ENCODE peak calls at places on chromosome 6, in five cellular contexts. One of them, this sample, is unnamed.

GRCh38 chr6:108896111-108896661 is 48.0 kb downstream of the ARMC2 start:
- DNase-seq in D721Med: no peak
- DNase-seq in cardiac muscle cell: no peak
- DNase-seq in fibroblast of lung: peak; percentile 94
- DNase-seq in AG09309: peak; percentile 88
- DNase-seq in this sample: no peak

GRCh38 chr6:155079985-155080452 is 84.9 kb downstream of the TIAM2 start:
- DNase-seq in D721Med: no peak
- DNase-seq in cardiac muscle cell: peak; percentile 44
- DNase-seq in fibroblast of lung: peak; percentile 65
- DNase-seq in AG09309: no peak
- DNase-seq in this sample: peak; percentile 41

GRCh38 chr6:140180306-140180705 is 805.9 kb upstream of the CITED2 start:
- DNase-seq in D721Med: no peak
- DNase-seq in cardiac muscle cell: no peak
- DNase-seq in fibroblast of lung: no peak
- DNase-seq in AG09309: no peak
- DNase-seq in this sample: no peak

GRCh38 chr6:108592371-108593337 is 31.9 kb downstream of the FOXO3 start:
- DNase-seq in D721Med: no peak
- DNase-seq in cardiac muscle cell: no peak
- DNase-seq in fibroblast of lung: peak; percentile 97
- DNase-seq in AG09309: peak; percentile 79
- DNase-seq in this sample: peak; percentile 80

GRCh38 chr6:41449399-41450245 is 96.6 kb upstream of the FOXP4 start:
- DNase-seq in D721Med: no peak
- DNase-seq in cardiac muscle cell: no peak
- DNase-seq in fibroblast of lung: no peak
- DNase-seq in AG09309: no peak
- DNase-seq in this sample: no peak

GRCh38 chr6:165895421-165896165 is 232.6 kb upstream of the PDE10A start:
- DNase-seq in D721Med: no peak
- DNase-seq in cardiac muscle cell: no peak
- DNase-seq in fibroblast of lung: no peak
- DNase-seq in AG09309: no peak
- DNase-seq in this sample: no peak

GRCh38 chr6:145898376-145898775 is 65.8 kb downstream of the SHPRH start:
- DNase-seq in D721Med: no peak
- DNase-seq in cardiac muscle cell: no peak
- DNase-seq in fibroblast of lung: no peak
- DNase-seq in AG09309: no peak
- DNase-seq in this sample: no peak

GRCh38 chr6:107173779-107174178 is 58.5 kb upstream of the BEND3 start:
- DNase-seq in D721Med: no peak
- DNase-seq in cardiac muscle cell: no peak
- DNase-seq in fibroblast of lung: peak; percentile 69
- DNase-seq in AG09309: no peak
- DNase-seq in this sample: no peak

GRCh38 chr6:139545474-139546116 is 171.1 kb upstream of the CITED2 start:
- DNase-seq in D721Med: no peak
- DNase-seq in cardiac muscle cell: no peak
- DNase-seq in fibroblast of lung: no peak
- DNase-seq in AG09309: no peak
- DNase-seq in this sample: no peak

GRCh38 chr6:43584892-43585570 is 9.0 kb downstream of the POLH start:
- DNase-seq in D721Med: no peak
- DNase-seq in cardiac muscle cell: no peak
- DNase-seq in fibroblast of lung: peak; percentile 59
- DNase-seq in AG09309: no peak
- DNase-seq in this sample: peak; percentile 18

GRCh38 chr6:41538556-41539182 is 7.5 kb upstream of the FOXP4 start:
- DNase-seq in D721Med: no peak
- DNase-seq in cardiac muscle cell: no peak
- DNase-seq in fibroblast of lung: no peak
- DNase-seq in AG09309: no peak
- DNase-seq in this sample: no peak

GRCh38 chr6:140663772-140664171 is 1289.3 kb upstream of the CITED2 start:
- DNase-seq in D721Med: no peak
- DNase-seq in cardiac muscle cell: no peak
- DNase-seq in fibroblast of lung: no peak
- DNase-seq in AG09309: no peak
- DNase-seq in this sample: no peak

GRCh38 chr6:15183979-15184378 is 61.9 kb upstream of the JARID2 start:
- DNase-seq in D721Med: no peak
- DNase-seq in cardiac muscle cell: no peak
- DNase-seq in fibroblast of lung: no peak
- DNase-seq in AG09309: no peak
- DNase-seq in this sample: peak; percentile 57

GRCh38 chr6:31576897-31577341 is 1.6 kb downstream of the TNF start:
- DNase-seq in D721Med: no peak
- DNase-seq in cardiac muscle cell: no peak
- DNase-seq in fibroblast of lung: no peak
- DNase-seq in AG09309: no peak
- DNase-seq in this sample: peak; percentile 71

GRCh38 chr6:121698617-121699016 is 263.2 kb downstream of the GJA1 start:
- DNase-seq in D721Med: no peak
- DNase-seq in cardiac muscle cell: no peak
- DNase-seq in fibroblast of lung: no peak
- DNase-seq in AG09309: no peak
- DNase-seq in this sample: no peak

GRCh38 chr6:16240618-16241320 is 2.4 kb downstream of the GMPR start:
- DNase-seq in D721Med: no peak
- DNase-seq in cardiac muscle cell: no peak
- DNase-seq in fibroblast of lung: no peak
- DNase-seq in AG09309: no peak
- DNase-seq in this sample: no peak

GRCh38 chr6:110039996-110040383 is 61.9 kb downstream of the GPR6 start:
- DNase-seq in D721Med: no peak
- DNase-seq in cardiac muscle cell: peak; percentile 37
- DNase-seq in fibroblast of lung: peak; percentile 12
- DNase-seq in AG09309: no peak
- DNase-seq in this sample: peak; percentile 70

GRCh38 chr6:53715434-53715833 is 49.9 kb upstream of the KLHL31 start:
- DNase-seq in D721Med: no peak
- DNase-seq in cardiac muscle cell: no peak
- DNase-seq in fibroblast of lung: no peak
- DNase-seq in AG09309: no peak
- DNase-seq in this sample: no peak

GRCh38 chr6:167127785-167128531 is 5.1 kb downstream of the CCR6 start:
- DNase-seq in D721Med: no peak
- DNase-seq in cardiac muscle cell: no peak
- DNase-seq in fibroblast of lung: no peak
- DNase-seq in AG09309: no peak
- DNase-seq in this sample: no peak

GRCh38 chr6:84762941-84763396 is 1.4 kb downstream of the TBX18 start:
- DNase-seq in D721Med: no peak
- DNase-seq in cardiac muscle cell: no peak
- DNase-seq in fibroblast of lung: no peak
- DNase-seq in AG09309: no peak
- DNase-seq in this sample: no peak

GRCh38 chr6:32944265-32944664 is 3.4 kb upstream of the HLA-DMB start:
- DNase-seq in D721Med: no peak
- DNase-seq in cardiac muscle cell: no peak
- DNase-seq in fibroblast of lung: no peak
- DNase-seq in AG09309: no peak
- DNase-seq in this sample: peak; percentile 64

GRCh38 chr6:10235339-10235738 is 179.5 kb downstream of the TFAP2A start:
- DNase-seq in D721Med: no peak
- DNase-seq in cardiac muscle cell: no peak
- DNase-seq in fibroblast of lung: peak; percentile 2
- DNase-seq in AG09309: no peak
- DNase-seq in this sample: no peak

DNA sequence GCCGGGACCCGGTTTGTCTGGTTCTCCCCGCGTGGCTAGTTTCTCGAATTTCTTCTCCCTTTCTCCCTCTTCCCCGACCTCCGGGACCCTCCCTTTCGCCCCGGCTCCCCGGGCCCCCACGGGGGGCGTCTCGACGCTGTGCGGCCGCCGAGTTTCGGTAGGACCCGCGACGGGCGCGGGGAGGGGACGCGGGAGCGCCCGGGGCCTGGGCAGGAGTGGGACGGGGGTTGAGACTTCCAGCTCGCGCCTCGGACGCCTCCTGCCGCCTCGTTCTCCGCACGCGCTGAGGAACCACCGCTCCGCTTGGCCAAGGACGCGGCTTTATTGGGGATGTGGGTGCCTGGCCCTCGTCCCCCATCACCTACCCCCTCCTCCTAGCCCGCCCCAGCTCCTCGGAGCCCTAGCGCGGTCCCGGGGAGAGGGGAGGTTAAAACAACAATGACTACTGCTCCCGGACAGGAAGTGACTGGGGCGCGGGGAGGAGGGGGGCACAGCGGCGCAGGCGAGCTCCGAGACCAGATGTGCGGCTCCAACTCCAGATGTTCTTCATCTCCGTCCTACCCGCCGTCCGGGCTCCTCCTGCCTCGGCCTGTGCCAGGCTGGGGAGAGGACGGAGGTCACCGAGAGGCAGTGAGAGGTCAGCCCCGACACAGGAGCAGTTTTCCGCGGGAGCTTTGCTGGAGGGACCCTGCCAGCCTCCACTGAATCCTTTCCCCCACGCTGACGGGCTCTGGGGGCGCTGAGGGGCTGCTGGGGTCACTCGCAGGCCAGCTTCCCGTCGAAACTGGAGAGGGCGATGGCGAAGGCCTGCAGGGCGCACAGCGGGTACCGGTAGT is 910 bp upstream of the TEAD3 start:
- DNase-seq in D721Med: no peak
- DNase-seq in cardiac muscle cell: peak; percentile 66
- DNase-seq in fibroblast of lung: peak; percentile 73
- DNase-seq in AG09309: peak; percentile 24
- DNase-seq in this sample: peak; percentile 68
- TF ChIP-seq CTCF in D721Med: no peak
- TF ChIP-seq CTCF in cardiac muscle cell: peak; percentile 4
- TF ChIP-seq CTCF in fibroblast of lung: no peak
- TF ChIP-seq CTCF in AG09309: no peak
- TF ChIP-seq CTCF in this sample: no peak

DNA sequence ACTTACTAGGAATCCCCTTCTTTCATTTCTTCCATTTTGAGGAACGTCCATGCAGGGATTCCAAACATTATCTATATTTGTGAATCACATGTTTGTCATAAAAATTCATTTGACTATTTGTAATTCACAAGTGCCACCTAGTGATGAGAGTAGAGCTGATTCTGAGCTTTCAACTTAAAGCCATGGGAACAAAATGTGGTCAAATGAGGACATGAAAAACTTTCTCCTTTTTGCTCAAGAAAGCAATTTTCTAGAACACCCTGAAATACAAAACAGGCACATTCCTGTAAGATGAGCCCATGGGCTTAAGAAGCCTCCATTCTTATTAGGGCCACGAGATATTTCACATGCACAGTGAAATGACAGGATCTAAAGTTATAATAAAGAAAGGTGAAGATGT is 12.3 kb downstream of the MAP3K7 start:
- DNase-seq in D721Med: no peak
- DNase-seq in cardiac muscle cell: no peak
- DNase-seq in fibroblast of lung: peak; percentile 18
- DNase-seq in AG09309: no peak
- DNase-seq in this sample: no peak
- TF ChIP-seq CTCF in D721Med: peak; percentile 21
- TF ChIP-seq CTCF in cardiac muscle cell: peak; percentile 14
- TF ChIP-seq CTCF in fibroblast of lung: peak; percentile 6
- TF ChIP-seq CTCF in AG09309: no peak
- TF ChIP-seq CTCF in this sample: no peak

GRCh38 chr6:134574491-134574890 is 256.6 kb upstream of the SGK1 start:
- DNase-seq in D721Med: no peak
- DNase-seq in cardiac muscle cell: no peak
- DNase-seq in fibroblast of lung: no peak
- DNase-seq in AG09309: no peak
- DNase-seq in this sample: no peak

DNA sequence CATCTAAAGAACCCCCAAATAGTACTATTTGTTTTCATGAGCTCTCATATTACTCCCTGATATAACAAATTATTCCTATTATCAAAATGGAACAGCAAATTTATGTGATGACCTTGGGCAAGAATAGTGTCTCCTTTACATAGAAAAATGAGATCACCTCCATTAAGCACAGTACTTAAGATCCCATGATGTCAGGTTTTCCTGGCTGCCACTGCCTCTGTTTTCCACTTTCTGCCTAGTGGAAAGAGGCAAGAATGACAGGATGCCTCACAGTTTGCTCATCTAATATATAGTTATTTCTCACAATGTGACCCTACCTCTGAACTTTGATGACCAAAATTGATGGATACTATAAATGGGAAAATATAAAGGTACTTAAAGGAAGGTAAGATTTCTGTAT is 260.1 kb upstream of the SGK1 start:
- DNase-seq in D721Med: no peak
- DNase-seq in cardiac muscle cell: peak; percentile 16
- DNase-seq in fibroblast of lung: peak; percentile 25
- DNase-seq in AG09309: no peak
- DNase-seq in this sample: no peak
- TF ChIP-seq CTCF in D721Med: no peak
- TF ChIP-seq CTCF in cardiac muscle cell: no peak
- TF ChIP-seq CTCF in fibroblast of lung: no peak
- TF ChIP-seq CTCF in AG09309: peak; percentile 12
- TF ChIP-seq CTCF in this sample: no peak

DNA sequence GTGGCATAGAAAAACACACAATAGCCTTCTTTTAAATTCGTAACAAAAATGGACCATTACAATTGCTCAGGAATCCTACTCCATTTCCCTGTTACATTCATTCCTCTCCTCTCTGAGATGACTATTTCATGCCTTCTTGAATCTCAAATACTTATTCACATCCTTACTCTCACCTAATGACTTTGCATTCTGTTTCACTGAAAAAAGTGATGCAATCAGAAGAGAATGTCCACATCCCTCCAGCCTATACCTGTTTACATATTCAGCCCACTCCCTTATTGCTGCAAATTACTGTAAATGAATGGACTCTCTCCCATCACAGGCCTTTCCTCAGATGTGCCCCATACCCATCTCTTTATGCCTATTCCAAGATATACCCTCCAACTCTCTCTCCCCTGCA is 8.6 kb downstream of the TAAR1 start:
- DNase-seq in D721Med: no peak
- DNase-seq in cardiac muscle cell: no peak
- DNase-seq in fibroblast of lung: peak; percentile 15
- DNase-seq in AG09309: no peak
- DNase-seq in this sample: no peak
- TF ChIP-seq CTCF in D721Med: no peak
- TF ChIP-seq CTCF in cardiac muscle cell: no peak
- TF ChIP-seq CTCF in fibroblast of lung: no peak
- TF ChIP-seq CTCF in AG09309: no peak
- TF ChIP-seq CTCF in this sample: no peak

GRCh38 chr6:129500958-129501381 is 209.0 kb downstream of the ARHGAP18 start:
- DNase-seq in D721Med: no peak
- DNase-seq in cardiac muscle cell: no peak
- DNase-seq in fibroblast of lung: peak; percentile 59
- DNase-seq in AG09309: no peak
- DNase-seq in this sample: no peak

GRCh38 chr6:129498556-129498940 is 211.4 kb downstream of the ARHGAP18 start:
- DNase-seq in D721Med: no peak
- DNase-seq in cardiac muscle cell: no peak
- DNase-seq in fibroblast of lung: peak; percentile 65
- DNase-seq in AG09309: no peak
- DNase-seq in this sample: no peak

GRCh38 chr6:129497591-129498555 is 212.1 kb downstream of the ARHGAP18 start:
- DNase-seq in D721Med: no peak
- DNase-seq in cardiac muscle cell: peak; percentile 39
- DNase-seq in fibroblast of lung: peak; percentile 57
- DNase-seq in AG09309: peak; percentile 68
- DNase-seq in this sample: no peak

GRCh38 chr6:129499871-129500219 is 210.1 kb downstream of the ARHGAP18 start:
- DNase-seq in D721Med: no peak
- DNase-seq in cardiac muscle cell: no peak
- DNase-seq in fibroblast of lung: no peak
- DNase-seq in AG09309: no peak
- DNase-seq in this sample: no peak

GRCh38 chr6:129498950-129499870 is 210.8 kb downstream of the ARHGAP18 start:
- DNase-seq in D721Med: no peak
- DNase-seq in cardiac muscle cell: peak; percentile 61
- DNase-seq in fibroblast of lung: peak; percentile 63
- DNase-seq in AG09309: no peak
- DNase-seq in this sample: no peak
- TF ChIP-seq CTCF in D721Med: peak; percentile 70
- TF ChIP-seq CTCF in cardiac muscle cell: peak; percentile 56
- TF ChIP-seq CTCF in fibroblast of lung: peak; percentile 43
- TF ChIP-seq CTCF in AG09309: peak; percentile 47
- TF ChIP-seq CTCF in this sample: peak; percentile 76